ENCODE peak calls at places on chromosomes 2 and 18, in six cellular contexts. Q is SK-MEL-5, J is sciatic nerve, Z is Peyer's patch, V is A172, M is left ventricle myocardium inferior. C is an unnamed sample.

GRCh38 chr18:12921178-12921577 is 26.6 kb upstream of the SEH1L start:
- DNase-seq in Q (no peak), J (no peak), Z (no peak), V (no peak), M (no peak), C (no peak)

GRCh38 chr18:10543277-10543676 is 17.4 kb downstream of the NAPG start:
- DNase-seq in Q (no peak), J (no peak), Z (no peak), V (no peak), M (no peak), C (no peak)

GRCh38 chr2:1730047-1730937 is 14.0 kb downstream of the PXDN start:
- DNase-seq in Q (no peak), J (peak), Z (peak), V (peak), M (peak), C (no peak)

GRCh38 chr2:128610496-128610895 is 291.8 kb upstream of the HS6ST1 start:
- DNase-seq in Q (no peak), J (peak), Z (no peak), V (no peak), M (no peak), C (no peak)

GRCh38 chr2:64781991-64782390 is 128.3 kb upstream of the SERTAD2 start:
- DNase-seq in Q (no peak), J (no peak), Z (no peak), V (peak), M (no peak), C (no peak)

GRCh38 chr18:36419188-36419912 is 121.8 kb downstream of the FHOD3 start:
- DNase-seq in Q (no peak), J (no peak), Z (no peak), V (no peak), M (no peak), C (no peak)

GRCh38 chr2:107588960-107589542 is 237.6 kb upstream of the RGPD4 start:
- DNase-seq in Q (no peak), J (no peak), Z (no peak), V (peak), M (no peak), C (no peak)

GRCh38 chr18:79258447-79258846 is 137.3 kb upstream of the NFATC1 start:
- DNase-seq in Q (no peak), J (no peak), Z (no peak), V (no peak), M (no peak), C (no peak)

GRCh38 chr18:48137354-48138208 is 207.1 kb upstream of the SMAD2 start:
- DNase-seq in Q (no peak), J (no peak), Z (no peak), V (peak), M (no peak), C (no peak)

GRCh38 chr2:46239847-46240181 is 57.4 kb upstream of the EPAS1 start:
- DNase-seq in Q (no peak), J (no peak), Z (peak), V (no peak), M (no peak), C (no peak)

GRCh38 chr2:32910883-32911598 is 35.7 kb upstream of the LTBP1 start:
- DNase-seq in Q (no peak), J (no peak), Z (no peak), V (no peak), M (no peak), C (no peak)

GRCh38 chr2:85235281-85235680 is 92.5 kb downstream of the TGOLN2 start:
- DNase-seq in Q (no peak), J (no peak), Z (no peak), V (no peak), M (no peak), C (no peak)

GRCh38 chr2:172972005-172972619 is 103.5 kb upstream of the MAP3K20 start:
- DNase-seq in Q (peak), J (no peak), Z (no peak), V (peak), M (no peak), C (no peak)

GRCh38 chr2:196823750-196824149 is 14.6 kb upstream of the C2orf66 start:
- DNase-seq in Q (no peak), J (no peak), Z (no peak), V (peak), M (no peak), C (no peak)

GRCh38 chr18:36589857-36590543 is 238.8 kb downstream of the TPGS2 start:
- DNase-seq in Q (no peak), J (no peak), Z (no peak), V (peak), M (no peak), C (no peak)

GRCh38 chr2:95297639-95298395 is 670 bp downstream of the KCNIP3 start:
- DNase-seq in Q (no peak), J (no peak), Z (no peak), V (no peak), M (no peak), C (no peak)

GRCh38 chr2:241895732-241896641 is 26.5 kb downstream of the RTP5 start:
- DNase-seq in Q (peak), J (peak), Z (no peak), V (no peak), M (no peak), C (no peak)

GRCh38 chr2:108613261-108614042 is 79.2 kb downstream of the LIMS1 start:
- DNase-seq in Q (no peak), J (no peak), Z (no peak), V (no peak), M (no peak), C (no peak)

GRCh38 chr2:32425719-32426141 is 68.9 kb downstream of the BIRC6 start:
- DNase-seq in Q (no peak), J (no peak), Z (no peak), V (no peak), M (no peak), C (no peak)

GRCh38 chr18:13390711-13391110 is 172.2 kb downstream of the LDLRAD4 start:
- DNase-seq in Q (no peak), J (no peak), Z (no peak), V (no peak), M (no peak), C (no peak)

GRCh38 chr2:65064728-65065552 is 8.7 kb downstream of the CEP68 start:
- DNase-seq in Q (peak), J (peak), Z (peak), V (peak), M (peak), C (peak)

GRCh38 chr2:97348265-97348664 is 235.3 kb downstream of the ANKRD36 start:
- DNase-seq in Q (no peak), J (no peak), Z (no peak), V (no peak), M (no peak), C (no peak)

GRCh38 chr2:126885701-126886121 is 13.0 kb upstream of the TEX51 start:
- DNase-seq in Q (no peak), J (peak), Z (no peak), V (no peak), M (peak), C (no peak)

GRCh38 chr18:34222025-34222395 is 2.7 kb downstream of the NOL4 start:
- DNase-seq in Q (no peak), J (no peak), Z (no peak), V (no peak), M (no peak), C (no peak)

GRCh38 chr18:22471546-22472131 is 53.9 kb upstream of the CTAGE1 start:
- DNase-seq in Q (no peak), J (no peak), Z (no peak), V (peak), M (peak), C (peak)

GRCh38 chr2:10720983-10721343 is 467 bp upstream of the ATP6V1C2 start:
- DNase-seq in Q (no peak), J (no peak), Z (no peak), V (no peak), M (no peak), C (no peak)

GRCh38 chr2:187994464-187995331 is 297.0 kb upstream of the GULP1 start:
- DNase-seq in Q (no peak), J (no peak), Z (no peak), V (peak), M (no peak), C (no peak)

GRCh38 chr18:34122724-34123334 is 101.9 kb downstream of the NOL4 start:
- DNase-seq in Q (peak), J (no peak), Z (no peak), V (peak), M (no peak), C (no peak)

GRCh38 chr2:61620244-61621159 is 82.3 kb upstream of the XPO1 start:
- DNase-seq in Q (peak), J (no peak), Z (no peak), V (peak), M (no peak), C (no peak)

GRCh38 chr2:207219716-207220414 is 54.1 kb upstream of the KLF7 start:
- DNase-seq in Q (no peak), J (no peak), Z (no peak), V (peak), M (no peak), C (no peak)

GRCh38 chr2:3130889-3131635 is 246.6 kb downstream of the EIPR1 start:
- DNase-seq in Q (no peak), J (peak), Z (no peak), V (no peak), M (no peak), C (no peak)

GRCh38 chr2:201978333-201978732 is 55.3 kb upstream of the FZD7 start:
- DNase-seq in Q (no peak), J (no peak), Z (no peak), V (no peak), M (no peak), C (no peak)

GRCh38 chr2:109467701-109468100 is 146.1 kb downstream of the SEPTIN10 start:
- DNase-seq in Q (no peak), J (peak), Z (no peak), V (no peak), M (no peak), C (no peak)

GRCh38 chr2:120346034-120346666 is at the start of gene INHBB:
- DNase-seq in Q (no peak), J (no peak), Z (no peak), V (no peak), M (no peak), C (no peak)

GRCh38 chr2:131039908-131040660 is 53.2 kb downstream of the FAM168B start:
- DNase-seq in Q (no peak), J (peak), Z (no peak), V (no peak), M (no peak), C (no peak)